ENCODE peak calls at places on chromosomes 2 and 18, in six cellular contexts. I is HS-5, P is renal cortical epithelial cell, S is T-helper 9 cell, T is body of pancreas, X is GM04504. L is an unnamed sample.

GRCh38 chr2:30511122-30512083 is 64.4 kb downstream of the LCLAT1 start:
- DNase-seq in I (no peak), T (no peak), S (no peak), X (peak), P (peak), L (peak)

GRCh38 chr2:134149904-134150303 is 104.0 kb upstream of the MGAT5 start:
- DNase-seq in P (no peak), T (no peak), I (no peak), X (no peak), S (no peak), L (peak)

GRCh38 chr18:35514283-35514682 is 16.5 kb upstream of the INO80C start:
- DNase-seq in P (no peak), S (no peak), X (no peak), I (no peak), T (no peak), L (no peak)

GRCh38 chr2:196516541-196516940 is 123.0 kb upstream of the CCDC150 start:
- DNase-seq in T (no peak), I (no peak), P (no peak), S (no peak), X (no peak), L (no peak)

GRCh38 chr2:65666156-65666725 is 233.8 kb upstream of the SPRED2 start:
- DNase-seq in T (no peak), X (no peak), I (no peak), S (no peak), P (peak), L (peak)

GRCh38 chr18:21053127-21053526 is 58.5 kb downstream of the ROCK1 start:
- DNase-seq in P (peak), I (peak), S (no peak), X (peak), T (no peak), L (no peak)

GRCh38 chr2:187642498-187642897 is 88.3 kb upstream of the TFPI start:
- DNase-seq in X (no peak), S (no peak), I (no peak), T (no peak), P (no peak), L (no peak)

GRCh38 chr2:68908392-68908970 is 37.3 kb upstream of the BMP10 start:
- DNase-seq in P (peak), X (peak), S (peak), T (peak), I (peak), L (peak)

GRCh38 chr18:6781846-6782245 is 52.3 kb downstream of the ARHGAP28 start:
- DNase-seq in P (peak), X (peak), I (peak), T (no peak), S (no peak), L (no peak)

GRCh38 chr2:118633371-118633770 is 214.1 kb downstream of the EN1 start:
- DNase-seq in X (no peak), P (no peak), T (no peak), I (no peak), S (no peak), L (no peak)

GRCh38 chr2:10777111-10777841 is 35.3 kb downstream of the PDIA6 start:
- DNase-seq in T (no peak), S (no peak), I (no peak), P (no peak), X (no peak), L (no peak)

GRCh38 chr2:174344716-174345472 is 10.1 kb downstream of the SP9 start:
- DNase-seq in S (no peak), X (peak), T (no peak), P (peak), I (no peak), L (peak)

GRCh38 chr2:140502951-140503630 is 1627.7 kb downstream of the LRP1B start:
- DNase-seq in X (peak), I (peak), P (peak), S (no peak), T (no peak), L (no peak)

GRCh38 chr2:64652231-64653173 is 1.2 kb downstream of the SERTAD2 start:
- DNase-seq in S (no peak), T (peak), P (no peak), I (peak), X (peak), L (peak)

GRCh38 chr2:165621086-165621560 is 151.6 kb downstream of the CSRNP3 start:
- DNase-seq in T (no peak), P (peak), I (no peak), S (no peak), X (no peak), L (no peak)

GRCh38 chr2:27959496-27959895 is 69.0 kb downstream of the BABAM2 start:
- DNase-seq in X (no peak), P (peak), I (no peak), S (no peak), T (no peak), L (peak)

GRCh38 chr2:160269365-160269764 is 69.3 kb upstream of the ITGB6 start:
- DNase-seq in P (peak), X (no peak), S (no peak), I (no peak), T (no peak), L (no peak)

GRCh38 chr2:218029366-218030360 is 26.9 kb upstream of the TNS1 start:
- DNase-seq in T (no peak), S (no peak), P (no peak), I (no peak), X (no peak), L (no peak)

GRCh38 chr2:54879598-54880355 is 156.3 kb downstream of the EML6 start:
- DNase-seq in P (no peak), T (no peak), S (no peak), X (no peak), I (no peak), L (no peak)

GRCh38 chr2:241677392-241677791 is 9.2 kb downstream of the DTYMK start:
- DNase-seq in I (no peak), S (no peak), P (no peak), T (no peak), X (no peak), L (no peak)

GRCh38 chr2:112692496-112692911 is 28.3 kb upstream of the NT5DC4 start:
- DNase-seq in P (peak), S (peak), I (peak), T (no peak), X (peak), L (peak)

GRCh38 chr2:1246239-1246638 is 167.0 kb upstream of the TPO start:
- DNase-seq in T (no peak), P (no peak), I (no peak), X (no peak), S (no peak), L (no peak)

GRCh38 chr2:74531666-74532065 is 1.9 kb downstream of the HTRA2 start:
- DNase-seq in P (no peak), T (no peak), X (no peak), S (no peak), I (no peak), L (no peak)

GRCh38 chr2:128411431-128411830 is 92.8 kb upstream of the HS6ST1 start:
- DNase-seq in P (no peak), T (no peak), S (no peak), X (no peak), I (no peak), L (no peak)

GRCh38 chr18:8662574-8663255 is 42.6 kb upstream of the MTCL1 start:
- DNase-seq in X (no peak), S (no peak), P (no peak), T (no peak), I (no peak), L (no peak)

GRCh38 chr18:32712860-32713259 is 60.0 kb downstream of the KLHL14 start:
- DNase-seq in I (no peak), X (no peak), P (no peak), S (no peak), T (no peak), L (no peak)

GRCh38 chr18:47912343-47912742 is 18.1 kb downstream of the SMAD2 start:
- DNase-seq in X (no peak), T (no peak), S (no peak), P (no peak), I (no peak), L (no peak)

GRCh38 chr2:33791625-33792024 is 192.5 kb upstream of the FAM98A start:
- DNase-seq in S (no peak), X (peak), T (no peak), I (peak), P (peak), L (no peak)

GRCh38 chr2:218727502-218728165 is 17.0 kb downstream of the TTLL4 start:
- DNase-seq in X (no peak), T (no peak), S (no peak), I (no peak), P (no peak), L (peak)

GRCh38 chr18:62554083-62554815 is 31.4 kb downstream of the ZCCHC2 start:
- DNase-seq in S (no peak), T (no peak), I (no peak), X (no peak), P (no peak), L (no peak)

GRCh38 chr2:102593516-102593915 is 25.8 kb upstream of the SLC9A2 start:
- DNase-seq in S (no peak), P (no peak), I (no peak), X (no peak), T (no peak), L (no peak)

GRCh38 chr18:37532917-37533316 is 32.7 kb downstream of the CELF4 start:
- DNase-seq in S (no peak), T (no peak), P (no peak), I (no peak), X (no peak), L (no peak)

GRCh38 chr2:165794520-165794882 is 454 bp upstream of the GALNT3 start:
- DNase-seq in I (no peak), P (peak), T (peak), X (peak), S (peak), L (peak)

GRCh38 chr2:197092431-197092830 is 165.9 kb upstream of the PGAP1 start:
- DNase-seq in I (no peak), P (no peak), S (no peak), T (peak), X (peak), L (no peak)

GRCh38 chr2:44269831-44270230 is 5.4 kb upstream of the SLC3A1 start:
- DNase-seq in T (no peak), X (no peak), P (peak), I (no peak), S (no peak), L (no peak)

GRCh38 chr2:61016392-61017002 is 1.0 kb upstream of the PEX13 start:
- DNase-seq in P (peak), S (no peak), T (no peak), X (no peak), I (no peak), L (no peak)

GRCh38 chr2:137947714-137948336 is 16.4 kb upstream of the HNMT start:
- DNase-seq in I (no peak), X (no peak), P (peak), S (peak), T (peak), L (peak)

GRCh38 chr2:205965707-205966106 is 120.3 kb downstream of the INO80D start:
- DNase-seq in P (no peak), T (no peak), X (no peak), S (no peak), I (no peak), L (no peak)